ENCODE peak calls at places on chromosome 16, in five cellular contexts. T, M, F, O and P are unnamed samples.

GRCh38 chr16:85425061-85425662 is 188.0 kb upstream of the GSE1 start:
- DNase-seq in O (no peak), T (no peak), F (peak; percentile 60), M (peak; percentile 41), P (peak; percentile 19)

GRCh38 chr16:84362410-84362809 is 5.9 kb upstream of the ATP2C2 start:
- DNase-seq in O (no peak), T (no peak), F (no peak), M (no peak), P (no peak)

GRCh38 chr16:70551788-70552187 is 28.2 kb downstream of the SF3B3 start:
- DNase-seq in T (no peak), F (no peak), M (no peak), O (no peak), P (no peak)

GRCh38 chr16:54048994-54049929 is 237.3 kb downstream of the IRX3 start:
- DNase-seq in F (no peak), O (no peak), T (no peak), M (peak; percentile 56), P (no peak)

GRCh38 chr16:29943846-29944669 is 17.8 kb upstream of the TMEM219 start:
- DNase-seq in F (no peak), M (no peak), O (peak; percentile 84), T (peak; percentile 97), P (peak; percentile 70)

GRCh38 chr16:11547517-11547916 is 39.2 kb downstream of the LITAF start:
- DNase-seq in O (no peak), F (no peak), M (no peak), T (no peak), P (no peak)

GRCh38 chr16:2296662-2297505 is 29.0 kb upstream of the RNPS1 start:
- DNase-seq in M (peak; percentile 71), T (no peak), O (peak; percentile 96), F (peak; percentile 68), P (peak; percentile 49)

GRCh38 chr16:46743232-46743719 is 4.9 kb downstream of the MYLK3 start:
- DNase-seq in T (peak; percentile 6), O (peak; percentile 30), F (peak; percentile 55), M (no peak), P (no peak)

GRCh38 chr16:9135797-9136196 is 44.4 kb downstream of the HAPSTR1 start:
- DNase-seq in T (no peak), F (peak; percentile 47), M (no peak), O (peak; percentile 11), P (no peak)

GRCh38 chr16:30570621-30571443 is 682 bp downstream of the ZNF688 start:
- DNase-seq in O (peak; percentile 28), F (peak; percentile 69), T (peak; percentile 19), M (peak; percentile 69), P (peak; percentile 69)

GRCh38 chr16:13332713-13333255 is 431.4 kb downstream of the SHISA9 start:
- DNase-seq in F (no peak), M (no peak), T (no peak), O (no peak), P (no peak)

GRCh38 chr16:58733248-58733670 is 857 bp downstream of the GOT2 start:
- DNase-seq in T (no peak), M (no peak), F (no peak), O (peak; percentile 53), P (no peak)

GRCh38 chr16:70160388-70160787 is 13.2 kb upstream of the CLEC18C start:
- DNase-seq in O (no peak), T (no peak), M (no peak), F (no peak), P (no peak)

GRCh38 chr16:82758904-82759303 is 132.1 kb downstream of the CDH13 start:
- DNase-seq in F (no peak), M (no peak), O (no peak), T (no peak), P (no peak)

GRCh38 chr16:85370881-85371651 is 242.1 kb upstream of the GSE1 start:
- DNase-seq in F (peak; percentile 85), T (peak; percentile 54), M (no peak), O (peak; percentile 67), P (no peak)

GRCh38 chr16:87343753-87344050 is 26.5 kb upstream of the C16orf95 start:
- DNase-seq in T (no peak), F (no peak), O (no peak), M (no peak), P (no peak)

GRCh38 chr16:1348441-1348840 is 3.2 kb downstream of the TSR3 start:
- DNase-seq in T (no peak), M (no peak), O (no peak), F (no peak), P (no peak)

DNA sequence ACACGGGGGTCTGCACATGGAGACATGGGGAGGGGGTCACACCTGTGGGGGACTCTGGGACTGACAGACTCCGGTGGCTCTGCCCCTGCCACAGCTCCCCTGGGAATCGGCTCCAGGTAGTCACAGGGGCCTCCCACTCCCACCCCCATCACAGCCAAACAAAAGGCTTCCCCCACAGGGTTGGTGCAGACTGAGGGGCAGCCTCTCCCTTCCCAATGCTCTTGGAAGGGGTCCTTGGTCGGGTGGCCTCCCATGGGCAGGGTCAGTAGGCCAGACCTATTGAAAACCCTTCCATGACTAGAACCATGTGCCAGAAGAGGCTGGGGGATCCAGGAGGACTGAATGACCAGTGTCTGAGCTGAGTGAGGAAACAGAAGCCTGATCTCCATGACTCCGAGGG is 28.7 kb downstream of the TK2 start:
- DNase-seq in M (no peak), F (no peak), T (no peak), O (no peak), P (no peak)
- H3K4me1 ChIP-seq in M (no peaks in the 10 kb centered on the region), F (peaks cover 86% of the 10 kb centered on the region), T (peaks cover 73% of the 10 kb centered on the region), O (peaks cover 47% of the 10 kb centered on the region), P (peaks cover 20% of the 10 kb centered on the region)

DNA sequence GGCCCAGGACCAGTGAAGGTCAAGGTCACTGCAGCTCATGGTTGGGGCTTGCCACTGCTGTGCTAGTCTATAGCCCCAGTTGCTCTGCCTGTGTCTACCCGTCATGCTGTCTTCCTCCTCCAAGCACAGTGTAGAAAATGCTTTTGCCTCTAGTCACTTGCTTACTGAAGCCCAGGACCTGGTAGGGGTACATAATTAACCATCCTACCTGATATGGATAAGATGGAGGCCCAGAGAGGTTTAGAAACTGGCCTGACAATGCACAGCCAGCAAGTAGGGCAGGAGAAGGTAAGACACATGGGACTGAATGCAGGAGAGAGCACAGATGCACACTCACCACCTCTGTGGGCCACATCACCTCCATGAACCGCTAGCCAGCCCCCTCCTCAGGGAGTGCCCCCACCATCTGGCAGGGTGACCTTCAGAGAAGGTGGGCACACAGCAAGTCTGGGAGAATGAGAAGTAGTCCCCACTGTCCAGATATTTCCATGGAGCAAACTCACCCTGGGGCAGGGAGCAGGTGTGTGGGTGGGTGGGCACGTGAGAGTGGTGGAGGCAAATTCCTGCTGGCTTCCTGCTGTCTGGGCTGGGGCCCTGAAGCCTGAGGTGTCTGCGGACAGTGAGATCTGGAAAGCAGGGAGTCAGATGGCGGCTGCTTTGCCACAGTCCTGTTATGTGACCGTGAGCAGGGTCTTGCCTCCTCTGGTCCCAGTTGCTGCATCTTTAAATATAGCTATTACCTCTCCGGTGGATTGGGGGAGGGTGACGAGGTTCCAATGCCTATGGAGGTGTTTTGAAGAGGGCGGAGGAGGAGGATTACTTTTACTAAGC is 1.0 kb downstream of the CX3CL1 start:
- DNase-seq in O (no peak), M (no peak), F (no peak), T (no peak), P (no peak)
- H3K4me3 ChIP-seq in O (no peak overlapping the region), M (peak overlapping the region; percentile 24), F (peak overlapping the region; percentile 47), T (peak overlapping the region; percentile 6), P (peak overlapping the region; percentile 38)

GRCh38 chr16:27764869-27765675 is 215.1 kb downstream of the KATNIP start:
- DNase-seq in O (no peak), M (no peak), F (peak; percentile 23), T (no peak), P (no peak)
- H3K4me1 ChIP-seq in O (no peaks in the 10 kb centered on the region), M (no peaks in the 10 kb centered on the region), F (no peaks in the 10 kb centered on the region), T (peaks cover 12% of the 10 kb centered on the region), P (no peaks in the 10 kb centered on the region)

GRCh38 chr16:80319181-80319580 is 221.6 kb upstream of the DYNLRB2 start:
- DNase-seq in T (peak; percentile 50), O (no peak), M (no peak), F (no peak), P (no peak)

GRCh38 chr16:80323187-80323807 is 217.5 kb upstream of the DYNLRB2 start:
- DNase-seq in O (no peak), T (no peak), M (no peak), F (no peak), P (no peak)

GRCh38 chr16:80318107-80318506 is 222.7 kb upstream of the DYNLRB2 start:
- DNase-seq in M (no peak), O (no peak), F (no peak), T (no peak), P (no peak)

GRCh38 chr16:80314042-80314441 is 226.8 kb upstream of the DYNLRB2 start:
- DNase-seq in F (no peak), T (no peak), M (no peak), O (no peak), P (no peak)

GRCh38 chr16:80317132-80318098 is 223.4 kb upstream of the DYNLRB2 start:
- DNase-seq in F (no peak), T (no peak), O (no peak), M (peak; percentile 8), P (no peak)
- H3K4me3 ChIP-seq in F (no peak overlapping the region), T (no peak overlapping the region), O (no peak overlapping the region), M (no peak overlapping the region), P (no peak overlapping the region)

DNA sequence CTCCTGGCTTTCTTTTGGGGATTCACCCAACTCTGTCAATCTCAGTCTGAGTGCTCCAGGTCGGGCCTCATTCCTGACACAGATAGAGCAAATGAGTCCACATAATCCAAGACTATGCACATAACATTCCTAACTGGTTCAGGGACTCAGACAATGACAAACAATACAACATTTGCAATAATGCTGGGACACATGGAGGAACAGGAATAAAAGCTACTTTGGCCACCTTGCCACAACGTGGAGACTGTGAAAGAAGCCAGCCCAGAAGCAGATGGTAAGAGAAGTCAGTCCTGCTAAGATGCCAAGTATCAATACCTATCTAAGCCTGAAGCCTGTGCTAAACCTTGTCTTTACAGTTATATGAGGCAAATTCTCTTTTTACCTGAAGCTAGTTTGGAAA is 39.0 kb downstream of the GLG1 start:
- DNase-seq in M (no peak), O (no peak), F (no peak), T (no peak), P (no peak)
- H3K4me1 ChIP-seq in M (no peaks in the 10 kb centered on the region), O (peaks cover 9% of the 10 kb centered on the region), F (peaks cover 7% of the 10 kb centered on the region), T (peaks cover 10% of the 10 kb centered on the region), P (peaks cover 7% of the 10 kb centered on the region)

GRCh38 chr16:27982184-27982583 is 81.3 kb downstream of the GSG1L start:
- DNase-seq in M (no peak), F (peak; percentile 5), O (no peak), T (no peak), P (no peak)
- H3K4me3 ChIP-seq in M (no peak overlapping the region), F (no peak overlapping the region), O (no peak overlapping the region), T (no peak overlapping the region), P (no peak overlapping the region)

DNA sequence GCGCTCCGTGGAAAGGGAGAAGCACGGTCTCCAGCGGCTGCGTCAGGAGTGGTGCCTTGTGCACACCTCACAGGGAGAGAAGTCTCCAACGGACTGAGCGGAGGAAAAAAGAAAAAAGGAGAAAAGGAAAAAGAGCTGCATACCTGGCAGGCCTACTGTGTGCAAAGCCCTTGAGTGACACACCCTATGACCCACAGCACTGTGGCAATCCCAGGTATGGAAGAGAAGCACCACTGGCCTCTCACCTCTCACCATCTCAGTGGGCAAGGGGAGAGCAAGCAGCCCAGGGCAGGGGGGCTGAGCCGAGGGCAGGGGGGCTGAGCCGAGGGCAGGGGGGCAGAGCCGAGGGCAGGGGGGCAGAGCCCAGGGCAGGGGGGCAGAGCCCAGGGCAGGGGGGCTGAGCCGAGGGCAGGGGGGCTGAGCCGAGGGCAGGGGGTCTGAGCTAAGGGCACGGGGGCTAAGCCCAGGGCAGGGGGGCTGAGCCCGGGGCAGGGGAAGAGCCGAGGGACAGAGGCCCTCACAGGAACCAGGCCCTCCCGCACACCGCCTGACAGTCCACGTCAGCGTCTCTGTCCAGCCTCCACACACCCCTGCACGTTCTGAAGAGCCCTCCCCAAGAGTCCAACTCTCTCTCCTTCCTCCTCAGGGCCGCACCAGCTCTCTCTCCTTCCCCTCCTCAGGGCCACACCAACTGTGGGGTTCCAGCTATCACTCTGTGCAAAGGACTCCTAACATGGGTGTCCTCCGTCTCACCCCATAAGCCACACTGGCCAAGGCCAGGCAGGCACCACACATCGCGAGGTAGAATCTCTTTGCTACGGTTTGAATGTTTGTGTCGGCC is 105.8 kb downstream of the ZNF778 start:
- DNase-seq in O (no peak), F (no peak), M (no peak), T (no peak), P (no peak)
- H3K4me1 ChIP-seq in O (peaks cover 59% of the 10 kb centered on the region), F (peaks cover 80% of the 10 kb centered on the region), M (peaks cover 29% of the 10 kb centered on the region), T (peaks cover 78% of the 10 kb centered on the region), P (peaks cover 58% of the 10 kb centered on the region)